ENCODE peak calls at places on chromosomes 5 and 9, in seven cellular contexts. I, E, B, U, C, K and H are unnamed samples.

GRCh38 chr9:124456341-124457078 is 6.3 kb downstream of the ADGRD2 start:
- DNase-seq in I (no peak), E (no peak), B (no peak), U (no peak), C (no peak), K (no peak), H (no peak)

GRCh38 chr9:14515564-14516198 is 177.6 kb downstream of the ZDHHC21 start:
- DNase-seq in I (no peak), E (no peak), B (no peak), U (no peak), C (no peak), K (no peak), H (peak)

GRCh38 chr5:132005591-132005990 is 5.9 kb downstream of the ACSL6 start:
- DNase-seq in I (no peak), E (no peak), B (no peak), U (no peak), C (no peak), K (no peak), H (no peak)

GRCh38 chr9:116361558-116361957 is 208.0 kb downstream of the PAPPA start:
- DNase-seq in I (no peak), E (no peak), B (no peak), U (no peak), C (no peak), K (no peak), H (no peak)

GRCh38 chr9:70413798-70414775 is at the start of gene KLF9:
- DNase-seq in I (peak), E (peak), B (peak), U (peak), C (peak), K (peak), H (peak)

GRCh38 chr5:17794201-17794600 is 159.9 kb downstream of the TAF11L14 start:
- DNase-seq in I (no peak), E (no peak), B (no peak), U (no peak), C (no peak), K (no peak), H (no peak)

GRCh38 chr5:111551569-111552275 is 39.4 kb upstream of the STARD4 start:
- DNase-seq in I (no peak), E (no peak), B (no peak), U (no peak), C (no peak), K (no peak), H (no peak)

GRCh38 chr9:10436771-10437170 is 176.0 kb downstream of the PTPRD start:
- DNase-seq in I (no peak), E (no peak), B (no peak), U (no peak), C (no peak), K (no peak), H (no peak)

GRCh38 chr5:160702856-160703453 is 149.1 kb downstream of the ATP10B start:
- DNase-seq in I (no peak), E (no peak), B (no peak), U (no peak), C (no peak), K (no peak), H (no peak)

GRCh38 chr5:135398160-135398854 is 724 bp downstream of the MACROH2A1 start:
- DNase-seq in I (no peak), E (peak), B (peak), U (no peak), C (peak), K (peak), H (no peak)

GRCh38 chr5:163189023-163189553 is 248.3 kb upstream of the CCNG1 start:
- DNase-seq in I (no peak), E (no peak), B (no peak), U (no peak), C (no peak), K (no peak), H (no peak)

GRCh38 chr5:139285651-139286392 is 7.7 kb upstream of the MATR3 start:
- DNase-seq in I (no peak), E (no peak), B (no peak), U (no peak), C (no peak), K (no peak), H (no peak)